ENCODE peak calls at places on chromosomes 16 and 17, in four cellular contexts. X, M, N and L are unnamed samples.

GRCh38 chr16:50616883-50617629 is 64.1 kb downstream of the SNX20 start:
- DNase-seq in X (peak), M (no peak), N (no peak), L (no peak)

GRCh38 chr17:9729034-9729650 is 62.2 kb downstream of the DHRS7C start:
- DNase-seq in X (no peak), M (no peak), N (no peak), L (peak)

GRCh38 chr16:88804552-88805339 is 1.2 kb downstream of the CDT1 start:
- DNase-seq in X (no peak), M (no peak), N (no peak), L (peak)

GRCh38 chr16:50103764-50104163 is 38.0 kb downstream of the HEATR3 start:
- DNase-seq in X (no peak), M (no peak), N (no peak), L (no peak)

GRCh38 chr17:6551909-6552768 is 4.2 kb downstream of the PITPNM3 start:
- DNase-seq in X (no peak), M (no peak), N (peak), L (no peak)

GRCh38 chr17:77677210-77677609 is 281.3 kb upstream of the TNRC6C start:
- DNase-seq in X (peak), M (no peak), N (peak), L (no peak)

GRCh38 chr17:28871056-28871579 is 16.3 kb downstream of the ERAL1 start:
- DNase-seq in X (no peak), M (no peak), N (no peak), L (peak)

GRCh38 chr16:77723108-77723514 is 797 bp downstream of the NUDT7 start:
- DNase-seq in X (peak), M (no peak), N (peak), L (no peak)

GRCh38 chr17:66775262-66775661 is 59.7 kb upstream of the CACNG5 start:
- DNase-seq in X (no peak), M (no peak), N (no peak), L (no peak)

GRCh38 chr17:77445030-77445907 is 304.5 kb downstream of the SEC14L1 start:
- DNase-seq in X (no peak), M (no peak), N (no peak), L (peak)

GRCh38 chr17:36945959-36946725 is 2.6 kb upstream of the AATF start:
- DNase-seq in X (no peak), M (no peak), N (no peak), L (no peak)

GRCh38 chr17:4335185-4335584 is 31.3 kb downstream of the UBE2G1 start:
- DNase-seq in X (no peak), M (no peak), N (no peak), L (no peak)

GRCh38 chr16:2365895-2366294 is 25.4 kb upstream of the ABCA3 start:
- DNase-seq in X (no peak), M (no peak), N (no peak), L (no peak)

GRCh38 chr16:67841816-67842508 is at the start of gene THAP11:
- DNase-seq in X (peak), M (peak), N (peak), L (peak)

GRCh38 chr17:10215286-10215685 is 16.9 kb upstream of the GAS7 start:
- DNase-seq in X (no peak), M (no peak), N (no peak), L (no peak)

GRCh38 chr17:1177099-1177996 is 2.4 kb downstream of the ABR start:
- DNase-seq in X (no peak), M (no peak), N (peak), L (no peak)

GRCh38 chr17:45110676-45111611 is 21.4 kb downstream of the PLCD3 start:
- DNase-seq in X (no peak), M (no peak), N (peak), L (no peak)

GRCh38 chr17:6753006-6753445 is 2.8 kb upstream of the XAF1 start:
- DNase-seq in X (peak), M (peak), N (peak), L (peak)

GRCh38 chr17:58758890-58759289 is 3.2 kb downstream of the PPM1E start:
- DNase-seq in X (no peak), M (no peak), N (no peak), L (no peak)

GRCh38 chr17:58759522-58759921 is 3.9 kb downstream of the PPM1E start:
- DNase-seq in X (no peak), M (no peak), N (no peak), L (no peak)

GRCh38 chr17:58760248-58760647 is 4.6 kb downstream of the PPM1E start:
- DNase-seq in X (no peak), M (no peak), N (no peak), L (no peak)

GRCh38 chr17:58764373-58764772 is 8.7 kb downstream of the PPM1E start:
- DNase-seq in X (no peak), M (no peak), N (no peak), L (peak)

GRCh38 chr17:58763263-58763662 is 7.6 kb downstream of the PPM1E start:
- DNase-seq in X (no peak), M (no peak), N (no peak), L (no peak)
- TF ChIP-seq CTCF in X (no peak), M (no peak), N (no peak), L (no peak)

GRCh38 chr17:31390748-31391495 is 553 bp upstream of the RAB11FIP4 start:
- DNase-seq in X (peak), M (peak), N (no peak), L (no peak)
- H3K4me3 ChIP-seq in X (peak), M (peak), N (peak), L (no peak)

GRCh38 chr17:81700353-81701287 is 2.5 kb upstream of the MRPL12 start:
- DNase-seq in X (no peak), M (no peak), N (no peak), L (no peak)

GRCh38 chr17:81701288-81702071 is 1.7 kb upstream of the MRPL12 start:
- DNase-seq in X (no peak), M (no peak), N (no peak), L (no peak)

GRCh38 chr17:81703747-81704654 is 834 bp downstream of the MRPL12 start:
- DNase-seq in X (no peak), M (no peak), N (no peak), L (no peak)

GRCh38 chr17:81705518-81706231 is 2.5 kb downstream of the MRPL12 start:
- DNase-seq in X (peak), M (no peak), N (no peak), L (no peak)

GRCh38 chr17:81702934-81703746 is at the start of gene MRPL12:
- DNase-seq in X (peak), M (peak), N (peak), L (peak)
- TF ChIP-seq CTCF in X (no peak), M (no peak), N (peak), L (no peak)

GRCh38 chr16:86866986-86867722 is 288.8 kb downstream of the FOXL1 start:
- DNase-seq in X (no peak), M (no peak), N (no peak), L (no peak)
- H3K4me3 ChIP-seq in X (no peak), M (no peak), N (no peak), L (no peak)

GRCh38 chr16:52861614-52862022 is 191.1 kb downstream of the CHD9NB start:
- DNase-seq in X (no peak), M (no peak), N (no peak), L (no peak)
- TF ChIP-seq CTCF in X (peak), M (no peak), N (no peak), L (no peak)

GRCh38 chr16:1333149-1333812 is at the start of gene BAIAP3:
- DNase-seq in X (no peak), M (no peak), N (no peak), L (peak)
- H3K4me3 ChIP-seq in X (peak), M (peak), N (peak), L (no peak)

GRCh38 chr16:79767597-79768280 is 167.2 kb upstream of the MAF start:
- DNase-seq in X (peak), M (no peak), N (no peak), L (peak)
- TF ChIP-seq CTCF in X (peak), M (no peak), N (no peak), L (peak)

GRCh38 chr17:8318010-8318409 is 8.0 kb downstream of the ARHGEF15 start:
- DNase-seq in X (no peak), M (no peak), N (no peak), L (no peak)

GRCh38 chr17:8312726-8313600 is 2.9 kb downstream of the ARHGEF15 start:
- DNase-seq in X (no peak), M (no peak), N (no peak), L (no peak)

GRCh38 chr17:8315740-8316217 is 5.7 kb downstream of the ARHGEF15 start:
- DNase-seq in X (no peak), M (no peak), N (no peak), L (no peak)

GRCh38 chr17:8312251-8312650 is 2.2 kb downstream of the ARHGEF15 start:
- DNase-seq in X (no peak), M (no peak), N (no peak), L (no peak)

DNA sequence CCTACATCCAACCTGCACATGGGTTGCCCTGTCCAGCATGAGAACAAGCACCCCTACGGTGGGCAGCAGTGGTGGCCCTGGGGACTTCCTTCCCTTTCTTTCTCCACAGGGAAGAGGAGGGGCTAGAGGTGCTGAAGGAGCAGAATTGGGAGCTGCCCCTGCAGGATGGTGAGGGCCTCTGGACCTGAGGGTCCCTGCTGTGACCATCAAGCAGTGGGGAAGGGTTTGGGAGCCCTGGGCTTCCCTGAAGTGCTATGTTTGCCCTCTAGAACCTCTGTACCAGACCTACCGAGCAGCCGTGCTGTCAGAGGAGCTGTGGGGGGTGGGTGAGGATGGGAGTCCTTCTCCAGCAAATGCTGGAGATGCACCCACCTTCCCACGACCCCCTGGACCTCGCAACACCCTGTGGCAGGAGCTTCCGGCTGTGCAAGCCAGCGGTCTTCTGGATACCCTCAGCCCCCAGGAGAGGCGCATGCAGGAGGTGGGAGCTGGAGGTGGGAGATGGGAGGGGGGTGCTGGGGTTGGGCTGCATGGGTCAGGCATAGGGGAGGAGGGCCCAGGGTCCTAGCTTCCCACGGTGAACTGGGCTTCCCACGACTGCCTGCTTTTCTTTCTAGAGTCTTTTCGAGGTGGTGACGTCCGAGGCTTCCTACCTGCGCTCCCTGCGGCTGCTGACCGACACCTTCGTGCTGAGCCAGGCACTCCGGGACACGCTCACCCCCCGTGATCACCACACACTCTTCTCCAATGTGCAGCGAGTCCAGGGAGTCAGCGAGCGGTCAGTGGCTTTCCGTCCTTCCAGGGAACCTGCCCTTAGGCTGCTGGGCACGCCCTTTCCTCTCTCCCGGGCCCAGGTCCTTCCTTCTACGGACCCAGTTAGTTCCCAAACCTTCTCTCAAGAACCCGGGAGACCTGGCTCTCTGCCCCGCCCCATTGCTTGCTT is 5.0 kb downstream of the ARHGEF15 start:
- DNase-seq in X (no peak), M (no peak), N (no peak), L (no peak)
- H3K4me3 ChIP-seq in X (no peak), M (no peak), N (peak), L (no peak)